ENCODE peak calls at places on chromosomes 3 and 15, in six cellular contexts. U, Z, P, N, Y and J are unnamed samples.
A peak's percentile ranks its signal among the peaks of the same experiment; 100 is the strongest.

GRCh38 chr15:47711654-47712053 is 5.7 kb upstream of the SEMA6D start:
- DNase-seq in U (no peak), Y (no peak), Z (no peak), N (no peak), P (no peak), J (no peak)

GRCh38 chr15:74781673-74782595 is at the start of gene CSK:
- DNase-seq in P (peak; percentile 87), Y (peak; percentile 85), U (no peak), Z (peak; percentile 82), N (no peak), J (no peak)

GRCh38 chr3:89572261-89572660 is 464.8 kb downstream of the EPHA3 start:
- DNase-seq in Y (no peak), P (no peak), Z (no peak), U (no peak), N (no peak), J (no peak)

GRCh38 chr3:9747267-9747666 is 2.5 kb upstream of the OGG1 start:
- DNase-seq in U (no peak), Y (no peak), N (no peak), P (no peak), Z (no peak), J (no peak)

GRCh38 chr15:62781081-62781497 is 261.5 kb upstream of the TPM1 start:
- DNase-seq in N (no peak), Y (no peak), Z (no peak), U (no peak), P (no peak), J (no peak)

GRCh38 chr15:80694624-80695098 is 449 bp upstream of the ABHD17C start:
- DNase-seq in P (no peak), N (peak; percentile 12), Y (peak; percentile 55), U (no peak), Z (peak; percentile 33), J (no peak)

GRCh38 chr3:21682231-21682630 is 68.8 kb downstream of the ZNF385D start:
- DNase-seq in N (no peak), P (no peak), Y (no peak), Z (no peak), U (no peak), J (no peak)

GRCh38 chr15:57118013-57118799 is 199.8 kb downstream of the TCF12 start:
- DNase-seq in N (peak; percentile 21), Z (no peak), Y (no peak), U (no peak), P (no peak), J (no peak)

GRCh38 chr3:9978664-9979349 is 7.8 kb downstream of the EMC3 start:
- DNase-seq in P (no peak), N (no peak), Y (no peak), U (no peak), Z (no peak), J (no peak)

GRCh38 chr3:46183330-46183729 is 24.8 kb downstream of the CCR1 start:
- DNase-seq in P (no peak), U (no peak), Y (no peak), Z (no peak), N (no peak), J (no peak)

GRCh38 chr3:126125781-126126251 is 41.9 kb upstream of the SLC41A3 start:
- DNase-seq in Z (peak; percentile 1), Y (no peak), N (no peak), P (peak; percentile 26), U (no peak), J (no peak)

GRCh38 chr3:58206406-58207011 is 4.3 kb downstream of the DNASE1L3 start:
- DNase-seq in Z (no peak), N (peak; percentile 49), U (no peak), Y (no peak), P (no peak), J (no peak)

GRCh38 chr15:82737975-82738374 is 28.3 kb upstream of the AP3B2 start:
- DNase-seq in Z (no peak), Y (no peak), P (no peak), N (no peak), U (no peak), J (no peak)

DNA sequence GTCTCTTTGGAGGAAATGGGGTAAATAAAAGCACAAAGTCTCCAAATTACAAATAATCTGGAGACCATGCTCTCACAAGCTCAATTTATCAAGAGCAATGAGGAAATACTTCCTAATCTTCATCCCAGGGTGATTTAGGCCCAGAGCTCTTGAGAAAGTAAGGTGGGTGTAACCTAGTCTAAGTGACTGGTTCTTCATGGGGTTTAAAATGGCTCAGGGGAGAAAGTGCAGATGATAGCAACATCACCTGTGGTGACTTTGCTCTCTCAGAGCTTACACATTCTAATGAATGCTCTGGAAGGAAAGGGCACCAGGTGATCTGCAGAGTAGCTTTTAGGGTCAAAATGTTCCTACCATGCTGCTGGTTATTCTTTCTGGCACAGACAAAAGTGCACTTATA is 118.4 kb upstream of the TP63 start:
- DNase-seq in Y (no peak), P (no peak), N (no peak), Z (no peak), U (no peak), J (no peak)
- H3K27ac ChIP-seq in Y (no peak overlapping the region), P (no peak overlapping the region), N (no peak overlapping the region), Z (no peak overlapping the region), U (peak overlapping the region; percentile 76), J (no peak overlapping the region)

GRCh38 chr3:120450261-120450913 is 405 bp downstream of the FSTL1 start:
- DNase-seq in U (no peak), N (no peak), P (no peak), Y (no peak), Z (peak; percentile 41), J (no peak)
- H3K27ac ChIP-seq in U (peak overlapping the region; percentile 84), N (peak overlapping the region; percentile 85), P (no peak overlapping the region), Y (peak overlapping the region; percentile 80), Z (peak overlapping the region; percentile 98), J (peak overlapping the region; percentile 95)

GRCh38 chr3:54755746-54756145 is 172.1 kb downstream of the LRTM1 start:
- DNase-seq in Z (no peak), Y (no peak), P (no peak), N (no peak), U (no peak), J (no peak)
- H3K27ac ChIP-seq in Z (no peak overlapping the region), Y (no peak overlapping the region), P (no peak overlapping the region), N (peak overlapping the region; percentile 48), U (no peak overlapping the region), J (peak overlapping the region; percentile 73)

GRCh38 chr3:34002569-34003100 is 204.2 kb downstream of the PDCD6IP start:
- DNase-seq in Y (no peak), P (no peak), N (no peak), Z (no peak), U (no peak), J (no peak)
- H3K27ac ChIP-seq in Y (no peak overlapping the region), P (no peak overlapping the region), N (no peak overlapping the region), Z (no peak overlapping the region), U (no peak overlapping the region), J (no peak overlapping the region)

GRCh38 chr15:95556866-95557225 is 773.7 kb upstream of the NR2F2 start:
- DNase-seq in Z (no peak), Y (no peak), P (no peak), U (no peak), N (peak; percentile 88), J (no peak)

GRCh38 chr15:95559875-95560394 is 770.6 kb upstream of the NR2F2 start:
- DNase-seq in Z (no peak), U (no peak), N (peak; percentile 98), Y (no peak), P (no peak), J (peak; percentile 69)

GRCh38 chr15:95558916-95559315 is 771.6 kb upstream of the NR2F2 start:
- DNase-seq in U (no peak), Z (no peak), Y (no peak), P (no peak), N (no peak), J (no peak)

GRCh38 chr15:95557226-95558046 is 773.1 kb upstream of the NR2F2 start:
- DNase-seq in Z (no peak), Y (no peak), P (no peak), U (no peak), N (peak; percentile 92), J (peak; percentile 61)

GRCh38 chr15:95558131-95558530 is 772.4 kb upstream of the NR2F2 start:
- DNase-seq in Z (no peak), Y (no peak), N (no peak), U (no peak), P (no peak), J (no peak)
- H3K27ac ChIP-seq in Z (no peak overlapping the region), Y (no peak overlapping the region), N (peak overlapping the region; percentile 99), U (no peak overlapping the region), P (no peak overlapping the region), J (no peak overlapping the region)

DNA sequence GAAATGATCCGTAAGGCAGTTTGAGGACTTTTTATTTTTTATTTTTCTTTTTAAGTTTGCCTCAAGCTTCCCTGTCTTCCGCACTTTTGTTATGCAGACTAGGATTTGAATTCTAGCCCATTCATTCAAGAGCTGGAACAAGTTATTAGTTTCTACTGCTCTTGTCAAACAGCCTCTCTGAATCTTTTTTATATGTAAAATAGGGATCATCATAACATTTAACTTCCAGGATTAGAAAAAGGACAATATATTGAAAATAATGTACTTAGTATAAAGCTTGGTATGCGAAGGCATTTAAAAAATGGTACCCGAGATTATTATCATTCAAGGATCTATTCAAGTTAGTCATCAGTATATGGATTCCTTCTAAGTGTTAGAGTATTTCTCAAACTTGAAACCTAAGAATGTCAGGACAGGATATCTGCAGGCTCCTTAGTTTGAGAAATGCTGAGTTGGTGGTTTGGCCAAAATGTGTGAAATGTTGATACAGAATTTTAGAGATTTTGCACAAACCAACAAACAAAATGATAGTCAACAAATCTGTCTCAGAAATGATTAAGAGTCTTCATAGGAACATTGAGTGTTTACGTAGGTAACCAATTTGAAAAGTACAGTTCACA is 40.4 kb upstream of the IGSF10 start:
- DNase-seq in P (no peak), N (no peak), Z (no peak), U (no peak), Y (no peak), J (no peak)
- H3K27ac ChIP-seq in P (no peak overlapping the region), N (no peak overlapping the region), Z (peak overlapping the region; percentile 66), U (no peak overlapping the region), Y (peak overlapping the region; percentile 81), J (no peak overlapping the region)

GRCh38 chr3:61812085-61812484 is 250.7 kb downstream of the PTPRG start:
- DNase-seq in Y (no peak), Z (no peak), N (no peak), P (no peak), U (no peak), J (no peak)
- H3K27ac ChIP-seq in Y (no peak overlapping the region), Z (peak overlapping the region; percentile 86), N (no peak overlapping the region), P (no peak overlapping the region), U (no peak overlapping the region), J (no peak overlapping the region)

GRCh38 chr3:129197341-129197740 is 13.6 kb upstream of the CNBP start:
- DNase-seq in Y (no peak), Z (no peak), P (no peak), N (no peak), U (no peak), J (no peak)
- H3K27ac ChIP-seq in Y (no peak overlapping the region), Z (peak overlapping the region; percentile 92), P (no peak overlapping the region), N (no peak overlapping the region), U (peak overlapping the region; percentile 71), J (no peak overlapping the region)

DNA sequence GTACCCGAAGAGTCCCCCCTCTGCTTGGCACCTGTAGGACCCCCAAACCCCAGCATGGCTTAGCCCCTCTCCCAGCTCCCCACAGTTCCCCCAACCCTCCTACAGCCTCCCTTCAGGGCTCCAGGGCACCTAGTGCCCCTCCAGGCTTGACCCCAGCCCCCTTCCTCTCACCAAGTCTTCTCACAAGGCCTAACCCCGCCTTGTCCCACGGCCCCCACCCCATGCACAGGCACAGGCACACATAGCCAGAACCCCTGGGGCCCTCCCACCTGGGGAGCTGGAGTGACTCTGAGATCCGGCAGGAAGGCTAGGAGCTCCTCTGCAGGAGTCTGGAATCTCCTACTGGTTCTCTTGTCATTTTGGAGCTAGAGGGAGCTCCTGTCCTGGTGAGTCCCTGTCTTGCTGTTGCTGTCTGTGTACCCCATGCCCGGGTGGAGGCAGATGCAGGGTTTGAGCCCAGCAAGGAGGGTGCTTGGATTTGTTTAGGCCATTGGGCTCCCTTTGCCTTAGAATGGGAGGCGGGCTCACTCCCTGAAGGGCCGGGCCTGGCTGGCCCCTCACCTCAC is 39.6 kb downstream of the KLF13 start:
- DNase-seq in P (no peak), U (no peak), N (no peak), Z (peak; percentile 64), Y (peak; percentile 69), J (no peak)
- H3K27ac ChIP-seq in P (peak overlapping the region; percentile 33), U (peak overlapping the region; percentile 83), N (no peak overlapping the region), Z (peak overlapping the region; percentile 100), Y (peak overlapping the region; percentile 63), J (no peak overlapping the region)